ENCODE peak calls at places on chromosomes 5 and 9, in four cellular contexts. E, J, O and M are unnamed samples. For H3K27me3, the result is how much of the 10 kb centered on the place peaks cover.

GRCh38 chr5:137034764-137035479 is 464.2 kb downstream of the SPOCK1 start:
- DNase-seq in J (no peak), O (no peak), E (no peak), M (no peak)

GRCh38 chr9:99807276-99807852 is 14.3 kb upstream of the NR4A3 start:
- DNase-seq in J (peak), E (peak), O (no peak), M (no peak)

GRCh38 chr5:154970759-154971158 is 29.9 kb downstream of the MRPL22 start:
- DNase-seq in J (no peak), E (no peak), O (no peak), M (no peak)

GRCh38 chr9:11148189-11148588 is 535.4 kb upstream of the PTPRD start:
- DNase-seq in O (no peak), J (no peak), E (no peak), M (no peak)

GRCh38 chr9:13960011-13960765 is 353.8 kb downstream of the NFIB start:
- DNase-seq in E (no peak), J (no peak), O (no peak), M (no peak)

GRCh38 chr5:127340606-127341005 is 50.0 kb downstream of the MEGF10 start:
- DNase-seq in J (no peak), E (no peak), O (no peak), M (no peak)

GRCh38 chr5:176458904-176459561 is 10.8 kb downstream of the FAF2 start:
- DNase-seq in E (no peak), J (no peak), O (no peak), M (no peak)

GRCh38 chr5:131441184-131441583 is 177.3 kb downstream of the CDC42SE2 start:
- DNase-seq in O (no peak), J (no peak), E (no peak), M (no peak)

GRCh38 chr5:156474251-156474650 is 147.3 kb downstream of the SGCD start:
- DNase-seq in J (no peak), O (no peak), E (no peak), M (no peak)

GRCh38 chr9:91060520-91061343 is 259.1 kb downstream of the SYK start:
- DNase-seq in E (peak), O (no peak), J (no peak), M (no peak)

GRCh38 chr9:13934411-13934810 is 379.5 kb downstream of the NFIB start:
- DNase-seq in J (no peak), E (no peak), O (no peak), M (no peak)

GRCh38 chr9:108750656-108751175 is 105.1 kb downstream of the ACTL7B start:
- DNase-seq in O (no peak), E (no peak), J (no peak), M (no peak)

GRCh38 chr5:174204914-174205313 is 159.4 kb downstream of the NSG2 start:
- DNase-seq in O (no peak), E (peak), J (no peak), M (no peak)

GRCh38 chr5:18113724-18114123 is 479.5 kb downstream of the TAF11L14 start:
- DNase-seq in E (no peak), O (no peak), J (no peak), M (no peak)

GRCh38 chr9:99369327-99369722 is 147.2 kb downstream of the SEC61B start:
- DNase-seq in E (no peak), O (no peak), J (no peak), M (no peak)

GRCh38 chr5:116583823-116584222 is 9.2 kb upstream of the SEMA6A start:
- DNase-seq in E (no peak), O (no peak), J (no peak), M (no peak)

GRCh38 chr9:136170291-136170901 is 34.5 kb downstream of the LHX3 start:
- DNase-seq in O (no peak), J (peak), E (peak), M (no peak)

GRCh38 chr9:92325269-92325990 is at the start of the genes CENPP and NOL8:
- DNase-seq in E (peak), J (peak), O (peak), M (peak)

GRCh38 chr5:179930788-179931473 is 23.2 kb upstream of the TBC1D9B start:
- DNase-seq in E (peak), J (no peak), O (no peak), M (no peak)

GRCh38 chr9:100990605-100991381 is 37.7 kb upstream of the PLPPR1 start:
- DNase-seq in O (no peak), J (no peak), E (no peak), M (no peak)

GRCh38 chr9:83012578-83013260 is 50.2 kb downstream of the RASEF start:
- DNase-seq in O (no peak), E (no peak), J (no peak), M (no peak)

GRCh38 chr9:132834343-132834742 is 43.7 kb downstream of the AK8 start:
- DNase-seq in E (no peak), J (no peak), O (no peak), M (no peak)

GRCh38 chr9:95413793-95414192 is 96.3 kb upstream of the FANCC start:
- DNase-seq in O (no peak), J (no peak), E (no peak), M (no peak)

GRCh38 chr9:115022760-115023434 is 92.5 kb upstream of the TNFSF8 start:
- DNase-seq in J (no peak), O (no peak), E (no peak), M (no peak)

GRCh38 chr5:58455966-58456365 is 3.9 kb downstream of the PLK2 start:
- DNase-seq in O (no peak), J (no peak), E (no peak), M (no peak)

GRCh38 chr9:82543726-82544125 is 519.2 kb downstream of the RASEF start:
- DNase-seq in J (no peak), E (no peak), O (no peak), M (no peak)

GRCh38 chr5:100313657-100314056 is 221.5 kb upstream of the FAM174A start:
- DNase-seq in E (no peak), J (no peak), O (no peak), M (no peak)

GRCh38 chr9:92746567-92747458 is 17.8 kb downstream of the BICD2 start:
- DNase-seq in O (no peak), J (peak), E (no peak), M (no peak)

GRCh38 chr5:43315262-43315661 is 2.0 kb upstream of the HMGCS1 start:
- DNase-seq in E (no peak), J (no peak), O (no peak), M (peak)

GRCh38 chr5:79875230-79875629 is 115.8 kb downstream of the MTX3 start:
- DNase-seq in O (no peak), E (no peak), J (no peak), M (no peak)

GRCh38 chr5:144084971-144085370 is 85.5 kb downstream of the YIPF5 start:
- DNase-seq in O (no peak), J (no peak), E (no peak), M (no peak)
- TF ChIP-seq ATF3 in O (no peak), J (no peak), E (no peak), M (no peak)

GRCh38 chr5:76084496-76085285 is 1.5 kb downstream of the SV2C start:
- DNase-seq in J (no peak), E (peak), O (no peak), M (no peak)

GRCh38 chr5:76082790-76083554 is at the start of gene SV2C:
- DNase-seq in E (peak), J (no peak), O (no peak), M (no peak)

GRCh38 chr5:76086060-76086459 is 2.9 kb downstream of the SV2C start:
- DNase-seq in O (no peak), E (no peak), J (no peak), M (no peak)

GRCh38 chr5:76083555-76084495 is 642 bp downstream of the SV2C start:
- DNase-seq in J (no peak), O (no peak), E (peak), M (no peak)

GRCh38 chr5:76085286-76085579 is 2.0 kb downstream of the SV2C start:
- DNase-seq in O (no peak), J (no peak), E (no peak), M (no peak)
- H3K27me3 ChIP-seq in O (under half), J (under half), E (half or more), M (under half)

DNA sequence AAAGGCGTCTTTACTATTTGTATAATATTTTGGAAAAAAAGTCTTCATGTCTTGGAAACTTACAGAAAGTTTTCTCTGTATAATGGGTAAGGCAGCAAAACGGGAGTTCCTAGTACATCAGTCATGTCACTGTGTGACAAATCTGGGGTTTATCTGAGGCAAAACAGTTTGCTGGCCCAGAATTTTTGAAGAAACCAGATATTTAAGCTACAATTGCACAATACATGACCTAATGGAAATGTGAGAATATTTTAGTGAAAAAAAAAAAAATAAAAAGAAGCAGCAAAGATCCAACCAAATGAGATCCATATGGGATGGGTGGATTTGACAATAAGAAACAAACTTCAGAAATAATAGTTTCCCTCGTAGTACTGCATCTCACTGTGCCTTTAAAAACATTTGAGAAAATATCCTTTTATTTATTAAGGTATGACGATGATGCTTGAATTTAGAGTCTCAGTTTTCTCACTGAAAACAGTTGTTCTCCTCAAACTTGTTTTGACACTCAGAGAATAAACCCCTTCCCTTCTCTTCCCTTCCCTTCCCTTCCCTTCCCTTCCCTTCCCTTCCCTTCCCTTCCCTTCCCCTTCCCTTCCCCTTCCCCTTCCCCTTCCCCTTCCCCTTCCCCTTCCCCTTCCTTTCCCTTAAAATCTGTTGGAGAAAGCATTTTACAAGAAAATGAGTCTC is 180.5 kb upstream of the TUT7 start:
- DNase-seq in E (no peak), J (no peak), O (no peak), M (no peak)
- TF ChIP-seq CEBPB in E (no peak), J (no peak), O (no peak), M (no peak)

DNA sequence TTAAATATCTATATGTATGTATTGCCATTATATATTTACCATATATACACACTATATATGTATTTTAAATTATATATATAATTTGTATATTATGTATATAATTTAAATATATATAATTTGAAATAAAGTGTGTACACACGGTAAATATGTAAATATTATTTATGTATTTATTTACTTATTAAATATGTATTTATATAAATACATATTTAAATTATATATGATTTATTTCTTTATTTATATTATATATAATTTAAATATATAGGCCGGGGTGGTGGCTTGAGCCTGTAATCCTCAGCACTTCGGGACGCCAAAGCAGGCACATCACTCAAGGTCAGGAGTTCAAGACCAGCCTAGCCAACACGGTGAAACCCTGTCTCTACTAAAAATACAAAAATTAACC is 31.3 kb upstream of the LHFPL2 start:
- DNase-seq in J (no peak), O (no peak), E (no peak), M (no peak)
- TF ChIP-seq ATF3 in J (no peak), O (no peak), E (no peak), M (no peak)

GRCh38 chr5:54917323-54917722 is 68.1 kb downstream of the ESM1 start:
- DNase-seq in E (no peak), J (no peak), O (no peak), M (no peak)
- H3K27me3 ChIP-seq in E (under half), J (under half), O (under half), M (under half)

GRCh38 chr9:126860757-126861466 is 473 bp downstream of the ZBTB34 start:
- DNase-seq in J (peak), O (no peak), E (peak), M (no peak)
- TF ChIP-seq CEBPB in J (no peak), O (no peak), E (no peak), M (no peak)

GRCh38 chr5:96091874-96092273 is 130.2 kb upstream of the ELL2 start:
- DNase-seq in J (no peak), O (no peak), E (no peak), M (no peak)

GRCh38 chr5:96087939-96088338 is 126.3 kb upstream of the ELL2 start:
- DNase-seq in O (no peak), J (no peak), E (no peak), M (no peak)

GRCh38 chr5:96088676-96089075 is 127.0 kb upstream of the ELL2 start:
- DNase-seq in O (no peak), J (no peak), E (no peak), M (no peak)

GRCh38 chr5:96093340-96093739 is 131.7 kb upstream of the ELL2 start:
- DNase-seq in E (no peak), J (no peak), O (no peak), M (no peak)

GRCh38 chr5:96090205-96090604 is 128.6 kb upstream of the ELL2 start:
- DNase-seq in J (no peak), O (no peak), E (no peak), M (no peak)
- TF ChIP-seq ATF3 in J (no peak), O (no peak), E (no peak), M (no peak)

DNA sequence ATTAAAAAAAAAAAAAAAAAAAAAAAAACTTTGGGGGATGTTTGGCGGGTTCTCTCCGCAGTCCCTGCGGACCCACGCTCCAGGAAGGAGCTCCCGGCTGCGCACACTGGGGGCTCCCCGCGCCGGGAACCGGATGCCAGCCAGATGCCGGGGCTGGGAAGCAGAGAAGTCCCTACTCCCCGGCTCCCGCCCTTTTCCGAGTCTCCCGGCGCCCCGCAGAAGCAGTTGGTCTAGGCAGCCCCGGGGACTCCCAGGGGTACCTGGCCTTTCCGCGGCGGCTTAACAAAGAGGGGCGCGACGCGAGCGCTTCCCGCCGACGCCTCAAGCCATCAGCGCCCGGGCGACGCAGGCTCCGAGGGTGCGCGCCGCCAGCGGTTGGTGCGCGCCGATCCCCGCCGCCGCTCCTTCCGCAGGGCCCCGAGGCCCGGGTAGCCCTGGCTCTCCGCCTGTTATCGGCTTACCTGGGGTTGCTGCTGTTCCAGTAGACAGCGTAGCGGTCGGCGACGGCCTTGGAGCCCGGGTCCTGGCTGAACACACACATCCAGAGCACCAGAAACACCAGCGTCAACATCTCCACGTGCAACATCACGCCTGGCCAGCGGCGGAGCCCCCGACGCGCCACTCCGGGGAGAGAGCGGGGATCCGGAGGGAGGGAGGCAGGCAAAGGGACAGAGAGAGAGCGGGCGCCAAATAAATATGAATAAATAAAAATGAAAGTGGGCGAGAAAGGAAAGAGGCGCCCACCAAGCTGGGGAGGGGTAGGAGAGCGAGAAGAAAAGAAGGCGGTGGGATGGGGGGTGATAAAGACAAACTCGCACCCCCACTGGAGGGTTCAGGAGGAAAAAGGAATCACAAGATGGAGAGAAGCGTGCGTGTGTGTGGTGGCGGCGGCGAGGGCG is 460 bp downstream of the EFNA5 start:
- DNase-seq in E (peak), O (no peak), J (no peak), M (no peak)
- H3K27me3 ChIP-seq in E (under half), O (under half), J (under half), M (under half)